ENCODE peak calls at places on chromosomes 13 and 19, in five cellular contexts. One of them, this sample, is unnamed.
A peak's percentile ranks its signal among the peaks of the same experiment; 100 is the strongest.

GRCh38 chr13:29977721-29978120 is 127.3 kb upstream of the UBL3 start:
- DNase-seq in sigmoid colon: no peak
- DNase-seq in tibial nerve: no peak
- DNase-seq in SK-N-SH: no peak
- DNase-seq in stomach: no peak
- DNase-seq in this sample: no peak

GRCh38 chr19:13099073-13099999 is 3.3 kb downstream of the LYL1 start:
- DNase-seq in stomach: peak; percentile 78
- DNase-seq in sigmoid colon: peak; percentile 91
- DNase-seq in SK-N-SH: no peak
- DNase-seq in tibial nerve: no peak
- DNase-seq in this sample: peak; percentile 92

GRCh38 chr13:44719857-44720671 is 143.9 kb upstream of the TSC22D1 start:
- DNase-seq in SK-N-SH: no peak
- DNase-seq in sigmoid colon: no peak
- DNase-seq in tibial nerve: no peak
- DNase-seq in stomach: no peak
- DNase-seq in this sample: no peak

GRCh38 chr13:23985846-23986245 is 88.5 kb upstream of the C1QTNF9B start:
- DNase-seq in tibial nerve: no peak
- DNase-seq in sigmoid colon: no peak
- DNase-seq in SK-N-SH: no peak
- DNase-seq in stomach: no peak
- DNase-seq in this sample: no peak

GRCh38 chr13:42478531-42479156 is 95.3 kb upstream of the TNFSF11 start:
- DNase-seq in stomach: no peak
- DNase-seq in tibial nerve: no peak
- DNase-seq in sigmoid colon: no peak
- DNase-seq in SK-N-SH: peak; percentile 11
- DNase-seq in this sample: no peak

GRCh38 chr19:48674921-48675824 is 2.4 kb upstream of the NTN5 start:
- DNase-seq in stomach: peak; percentile 88
- DNase-seq in SK-N-SH: peak; percentile 96
- DNase-seq in sigmoid colon: peak; percentile 92
- DNase-seq in tibial nerve: peak; percentile 74
- DNase-seq in this sample: peak; percentile 83

GRCh38 chr13:101916108-101916757 is 463.8 kb downstream of the ITGBL1 start:
- DNase-seq in sigmoid colon: no peak
- DNase-seq in stomach: no peak
- DNase-seq in tibial nerve: no peak
- DNase-seq in SK-N-SH: peak; percentile 87
- DNase-seq in this sample: peak; percentile 64

GRCh38 chr19:19230505-19230904 is 18.7 kb downstream of the NCAN start:
- DNase-seq in SK-N-SH: no peak
- DNase-seq in sigmoid colon: no peak
- DNase-seq in tibial nerve: no peak
- DNase-seq in stomach: no peak
- DNase-seq in this sample: no peak

GRCh38 chr13:18948664-18949488 is 232.7 kb downstream of the TUBA3C start:
- DNase-seq in tibial nerve: no peak
- DNase-seq in sigmoid colon: no peak
- DNase-seq in stomach: no peak
- DNase-seq in SK-N-SH: no peak
- DNase-seq in this sample: no peak

GRCh38 chr13:45297456-45298205 is 43.4 kb downstream of the TPT1 start:
- DNase-seq in tibial nerve: no peak
- DNase-seq in SK-N-SH: no peak
- DNase-seq in sigmoid colon: no peak
- DNase-seq in stomach: no peak
- DNase-seq in this sample: no peak

GRCh38 chr19:888615-889385 is 4.2 kb downstream of the MED16 start:
- DNase-seq in SK-N-SH: no peak
- DNase-seq in stomach: no peak
- DNase-seq in tibial nerve: no peak
- DNase-seq in sigmoid colon: no peak
- DNase-seq in this sample: peak; percentile 75

GRCh38 chr13:113901231-113901630 is 37.4 kb upstream of the GAS6 start:
- DNase-seq in SK-N-SH: no peak
- DNase-seq in sigmoid colon: no peak
- DNase-seq in stomach: no peak
- DNase-seq in tibial nerve: no peak
- DNase-seq in this sample: no peak
- H3K4me1 ChIP-seq in SK-N-SH: peaks cover 26% of the 10 kb centered on the region
- H3K4me1 ChIP-seq in sigmoid colon: peaks cover 15% of the 10 kb centered on the region
- H3K4me1 ChIP-seq in stomach: peaks cover 6% of the 10 kb centered on the region
- H3K4me1 ChIP-seq in tibial nerve: no peaks in the 10 kb centered on the region
- H3K4me1 ChIP-seq in this sample: no peaks in the 10 kb centered on the region

GRCh38 chr19:35295792-35296462 is 4.0 kb downstream of the MAG start:
- DNase-seq in sigmoid colon: no peak
- DNase-seq in stomach: no peak
- DNase-seq in tibial nerve: no peak
- DNase-seq in SK-N-SH: no peak
- DNase-seq in this sample: peak; percentile 67
- TF ChIP-seq EP300 in sigmoid colon: no peak
- TF ChIP-seq EP300 in stomach: no peak
- TF ChIP-seq EP300 in tibial nerve: no peak
- TF ChIP-seq EP300 in SK-N-SH: no peak
- TF ChIP-seq EP300 in this sample: no peak

GRCh38 chr19:5828661-5829566 is 10.6 kb downstream of the FUT6 start:
- DNase-seq in SK-N-SH: peak; percentile 89
- DNase-seq in tibial nerve: no peak
- DNase-seq in sigmoid colon: peak; percentile 93
- DNase-seq in stomach: peak; percentile 55
- DNase-seq in this sample: peak; percentile 80
- H3K4me3 ChIP-seq in SK-N-SH: peak overlapping the region; percentile 63
- H3K4me3 ChIP-seq in tibial nerve: peak overlapping the region; percentile 24
- H3K4me3 ChIP-seq in sigmoid colon: peak overlapping the region; percentile 46
- H3K4me3 ChIP-seq in stomach: peak overlapping the region; percentile 47
- H3K4me3 ChIP-seq in this sample: peak overlapping the region; percentile 48

GRCh38 chr19:42512130-42512636 is 16.1 kb downstream of the CEACAM1 start:
- DNase-seq in sigmoid colon: no peak
- DNase-seq in stomach: no peak
- DNase-seq in SK-N-SH: no peak
- DNase-seq in tibial nerve: no peak
- DNase-seq in this sample: no peak
- H3K4me1 ChIP-seq in sigmoid colon: no peaks in the 10 kb centered on the region
- H3K4me1 ChIP-seq in stomach: no peaks in the 10 kb centered on the region
- H3K4me1 ChIP-seq in SK-N-SH: no peaks in the 10 kb centered on the region
- H3K4me1 ChIP-seq in tibial nerve: no peaks in the 10 kb centered on the region
- H3K4me1 ChIP-seq in this sample: peaks cover 8% of the 10 kb centered on the region

GRCh38 chr19:34359140-34359953 is 5.6 kb upstream of the GPI start:
- DNase-seq in tibial nerve: peak; percentile 89
- DNase-seq in sigmoid colon: peak; percentile 98
- DNase-seq in stomach: peak; percentile 97
- DNase-seq in SK-N-SH: peak; percentile 98
- DNase-seq in this sample: peak; percentile 97
- TF ChIP-seq EP300 in tibial nerve: peak; percentile 93
- TF ChIP-seq EP300 in sigmoid colon: no peak
- TF ChIP-seq EP300 in stomach: no peak
- TF ChIP-seq EP300 in SK-N-SH: no peak
- TF ChIP-seq EP300 in this sample: no peak

DNA sequence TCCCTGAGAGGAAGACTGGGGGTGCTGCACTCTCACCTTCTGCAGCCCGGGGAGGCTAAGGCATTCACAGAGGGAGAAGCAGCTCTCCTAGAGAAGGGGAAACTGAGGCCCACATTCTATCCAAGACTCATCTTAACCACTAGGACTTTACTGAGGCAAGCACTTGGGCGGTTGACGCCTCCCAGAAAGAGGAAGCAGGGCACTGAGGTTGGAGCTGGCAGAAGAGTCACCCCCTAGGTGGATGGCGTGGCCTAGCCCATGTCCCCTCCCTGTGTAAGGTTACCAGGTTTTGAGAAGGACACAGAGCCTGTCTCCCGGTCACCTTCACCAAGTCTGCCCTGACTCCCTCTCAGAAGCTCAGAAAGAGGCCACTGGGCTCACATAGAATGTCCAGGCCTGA is 2.7 kb downstream of the S1PR2 start:
- DNase-seq in stomach: no peak
- DNase-seq in tibial nerve: no peak
- DNase-seq in sigmoid colon: no peak
- DNase-seq in SK-N-SH: no peak
- DNase-seq in this sample: no peak
- H3K4me3 ChIP-seq in stomach: no peak overlapping the region
- H3K4me3 ChIP-seq in tibial nerve: no peak overlapping the region
- H3K4me3 ChIP-seq in sigmoid colon: no peak overlapping the region
- H3K4me3 ChIP-seq in SK-N-SH: no peak overlapping the region
- H3K4me3 ChIP-seq in this sample: peak overlapping the region; percentile 99

DNA sequence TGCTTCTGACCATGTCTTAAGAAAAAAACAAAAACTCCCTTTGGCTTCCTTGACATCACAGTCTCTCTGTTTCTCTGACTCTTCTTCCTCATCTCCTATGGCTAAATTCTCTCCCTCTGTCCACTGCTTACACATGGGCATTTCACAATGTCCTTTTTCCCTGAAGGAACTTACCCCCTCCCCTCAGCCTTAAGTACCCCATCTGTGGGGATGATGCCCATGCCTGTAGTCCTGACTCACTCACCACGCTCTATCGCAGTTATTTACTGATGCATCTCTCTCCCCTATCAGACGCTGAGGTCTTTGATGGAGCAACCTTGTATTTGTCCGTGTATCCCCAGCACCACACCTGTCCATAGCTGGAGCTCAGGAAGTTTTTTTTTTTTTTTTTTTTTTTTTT is 32.4 kb downstream of the ACTN4 start:
- DNase-seq in SK-N-SH: no peak
- DNase-seq in stomach: no peak
- DNase-seq in sigmoid colon: no peak
- DNase-seq in tibial nerve: no peak
- DNase-seq in this sample: no peak
- H3K4me1 ChIP-seq in SK-N-SH: peaks cover 56% of the 10 kb centered on the region
- H3K4me1 ChIP-seq in stomach: peaks cover 99% of the 10 kb centered on the region
- H3K4me1 ChIP-seq in sigmoid colon: peaks cover 89% of the 10 kb centered on the region
- H3K4me1 ChIP-seq in tibial nerve: peaks cover 71% of the 10 kb centered on the region
- H3K4me1 ChIP-seq in this sample: peaks cover 100% of the 10 kb centered on the region